ENCODE peak calls at places on chromosomes 12 and 14, in nine cellular contexts. M, H, U, T, V, D, C, Q and B are unnamed samples.

GRCh38 chr12:3365416-3366385 is 125.3 kb upstream of the PRMT8 start:
- DNase-seq in M (peak; percentile 43), H (no peak), U (no peak), T (no peak), V (peak; percentile 38), D (no peak), C (peak; percentile 46), Q (no peak), B (no peak)

GRCh38 chr12:124637586-124637985 is 70.2 kb upstream of the NCOR2 start:
- DNase-seq in M (no peak), H (no peak), U (no peak), T (no peak), V (no peak), D (no peak), C (no peak), Q (no peak), B (no peak)

GRCh38 chr12:51382173-51382572 is 9.0 kb downstream of the GALNT6 start:
- DNase-seq in M (no peak), H (no peak), U (no peak), T (no peak), V (no peak), D (no peak), C (no peak), Q (no peak), B (no peak)

GRCh38 chr12:5017638-5018348 is 25.9 kb upstream of the KCNA5 start:
- DNase-seq in M (no peak), H (no peak), U (no peak), T (no peak), V (no peak), D (no peak), C (no peak), Q (peak; percentile 15), B (no peak)

GRCh38 chr12:32292175-32292574 is 107.2 kb upstream of the FGD4 start:
- DNase-seq in M (no peak), H (no peak), U (no peak), T (no peak), V (no peak), D (no peak), C (no peak), Q (no peak), B (no peak)

GRCh38 chr14:21999400-21999799 is 325.8 kb upstream of the OR4E1 start:
- DNase-seq in M (no peak), H (no peak), U (no peak), T (no peak), V (no peak), D (no peak), C (no peak), Q (no peak), B (no peak)

GRCh38 chr12:122726056-122726558 is 4.5 kb downstream of the HCAR1 start:
- DNase-seq in M (no peak), H (no peak), U (no peak), T (no peak), V (no peak), D (no peak), C (no peak), Q (no peak), B (no peak)

GRCh38 chr12:132095520-132096409 is 48.4 kb downstream of the DDX51 start:
- DNase-seq in M (no peak), H (no peak), U (no peak), T (no peak), V (no peak), D (no peak), C (no peak), Q (no peak), B (no peak)

GRCh38 chr12:14417717-14418116 is 52.2 kb downstream of the ATF7IP start:
- DNase-seq in M (peak; percentile 54), H (peak; percentile 79), U (peak; percentile 72), T (peak; percentile 35), V (no peak), D (peak; percentile 61), C (no peak), Q (peak; percentile 38), B (peak; percentile 66)

GRCh38 chr12:93127582-93128331 is 198.7 kb upstream of the EEA1 start:
- DNase-seq in M (peak; percentile 15), H (no peak), U (no peak), T (peak; percentile 34), V (peak; percentile 90), D (no peak), C (no peak), Q (no peak), B (no peak)

GRCh38 chr12:15700595-15700994 is 88.6 kb downstream of the EPS8 start:
- DNase-seq in M (no peak), H (no peak), U (no peak), T (no peak), V (no peak), D (no peak), C (peak; percentile 15), Q (no peak), B (no peak)